ENCODE peak calls at places on chromosome 20, in ten cellular contexts. S, O, C, T, I, H, Y, R, Q and F are unnamed samples.

GRCh38 chr20:38230253-38230551 is 30.3 kb downstream of the KIAA1755 start:
- DNase-seq in S (no peak), O (no peak), C (no peak), T (no peak), I (no peak), H (no peak), Y (no peak), R (no peak), Q (no peak), F (no peak)

GRCh38 chr20:17641520-17641964 is 40.5 kb downstream of the RRBP1 start:
- DNase-seq in S (no peak), O (no peak), C (no peak), T (peak; percentile 45), I (no peak), H (no peak), Y (no peak), R (no peak), Q (no peak), F (no peak)

GRCh38 chr20:36261389-36262105 is 25.3 kb downstream of the AAR2 start:
- DNase-seq in S (no peak), O (no peak), C (no peak), T (no peak), I (no peak), H (no peak), Y (no peak), R (no peak), Q (no peak), F (no peak)

GRCh38 chr20:32686530-32687179 is 12.9 kb upstream of the C20orf203 start:
- DNase-seq in S (no peak), O (no peak), C (no peak), T (no peak), I (no peak), H (no peak), Y (no peak), R (no peak), Q (no peak), F (no peak)

GRCh38 chr20:41329435-41330342 is 10.9 kb upstream of the LPIN3 start:
- DNase-seq in S (no peak), O (peak; percentile 29), C (peak; percentile 92), T (peak; percentile 82), I (peak; percentile 73), H (no peak), Y (no peak), R (peak; percentile 60), Q (peak; percentile 78), F (no peak)

GRCh38 chr20:41958391-41958790 is 340.2 kb upstream of the CHD6 start:
- DNase-seq in S (no peak), O (no peak), C (no peak), T (no peak), I (no peak), H (no peak), Y (no peak), R (no peak), Q (no peak), F (no peak)

GRCh38 chr20:46215913-46216707 is 92.2 kb downstream of the CDH22 start:
- DNase-seq in S (no peak), O (no peak), C (no peak), T (no peak), I (peak; percentile 72), H (no peak), Y (peak; percentile 19), R (no peak), Q (no peak), F (no peak)

GRCh38 chr20:33561981-33562601 is 72.2 kb downstream of the CBFA2T2 start:
- DNase-seq in S (peak; percentile 96), O (no peak), C (peak; percentile 61), T (no peak), I (peak; percentile 75), H (no peak), Y (peak; percentile 35), R (no peak), Q (no peak), F (peak; percentile 98)

GRCh38 chr20:57653910-57654309 is 33.7 kb upstream of the ZBP1 start:
- DNase-seq in S (no peak), O (no peak), C (no peak), T (no peak), I (no peak), H (peak; percentile 1), Y (no peak), R (no peak), Q (no peak), F (no peak)

GRCh38 chr20:48826883-48827771 is 672 bp downstream of the PREX1 start:
- DNase-seq in S (no peak), O (no peak), C (no peak), T (peak; percentile 91), I (peak; percentile 73), H (peak; percentile 42), Y (no peak), R (peak; percentile 66), Q (peak; percentile 50), F (peak; percentile 38)

GRCh38 chr20:59938696-59939051 is 1.4 kb downstream of the PPP1R3D start:
- DNase-seq in S (no peak), O (no peak), C (peak; percentile 33), T (no peak), I (no peak), H (no peak), Y (no peak), R (peak; percentile 4), Q (no peak), F (no peak)

GRCh38 chr20:32282461-32282860 is 5.0 kb downstream of the KIF3B start:
- DNase-seq in S (peak; percentile 78), O (no peak), C (no peak), T (no peak), I (no peak), H (no peak), Y (no peak), R (no peak), Q (no peak), F (peak; percentile 89)

GRCh38 chr20:49381558-49382493 is 100.6 kb downstream of the KCNB1 start:
- DNase-seq in S (peak; percentile 44), O (no peak), C (peak; percentile 84), T (peak; percentile 57), I (peak; percentile 45), H (no peak), Y (no peak), R (no peak), Q (no peak), F (peak; percentile 91)

GRCh38 chr20:23399568-23400241 is 21.6 kb downstream of the NAPB start:
- DNase-seq in S (no peak), O (no peak), C (no peak), T (no peak), I (peak; percentile 4), H (no peak), Y (no peak), R (peak; percentile 30), Q (peak; percentile 21), F (no peak)

GRCh38 chr20:15895560-15896084 is 677.6 kb downstream of the KIF16B start:
- DNase-seq in S (no peak), O (no peak), C (no peak), T (peak; percentile 28), I (no peak), H (peak; percentile 47), Y (no peak), R (peak; percentile 64), Q (peak; percentile 3), F (no peak)

GRCh38 chr20:48051810-48052491 is 266.7 kb upstream of the SULF2 start:
- DNase-seq in S (peak; percentile 14), O (no peak), C (no peak), T (no peak), I (peak; percentile 82), H (no peak), Y (no peak), R (no peak), Q (no peak), F (peak; percentile 73)

GRCh38 chr20:59152559-59153354 is 10.9 kb upstream of the ZNF831 start:
- DNase-seq in S (peak; percentile 5), O (no peak), C (no peak), T (no peak), I (no peak), H (no peak), Y (no peak), R (no peak), Q (no peak), F (peak; percentile 58)

GRCh38 chr20:31829731-31830130 is 10.6 kb downstream of the MYLK2 start:
- DNase-seq in S (no peak), O (no peak), C (no peak), T (no peak), I (no peak), H (no peak), Y (no peak), R (peak; percentile 25), Q (no peak), F (no peak)

GRCh38 chr20:17971571-17972013 is 2.8 kb downstream of the MGME1 start:
- DNase-seq in S (no peak), O (no peak), C (no peak), T (no peak), I (no peak), H (no peak), Y (peak; percentile 7), R (no peak), Q (no peak), F (no peak)

GRCh38 chr20:3146732-3147341 is 12.8 kb downstream of the FASTKD5 start:
- DNase-seq in S (no peak), O (no peak), C (no peak), T (no peak), I (no peak), H (no peak), Y (no peak), R (no peak), Q (no peak), F (no peak)

GRCh38 chr20:45300961-45301360 is 5.7 kb upstream of the RBPJL start:
- DNase-seq in S (no peak), O (no peak), C (no peak), T (no peak), I (peak; percentile 79), H (peak; percentile 74), Y (no peak), R (peak; percentile 55), Q (peak; percentile 64), F (no peak)

GRCh38 chr20:31704225-31705119 is 18.2 kb downstream of the BCL2L1 start:
- DNase-seq in S (no peak), O (no peak), C (no peak), T (no peak), I (no peak), H (peak; percentile 53), Y (no peak), R (no peak), Q (no peak), F (no peak)

GRCh38 chr20:15487682-15488081 is 1085.6 kb downstream of the KIF16B start:
- DNase-seq in S (no peak), O (no peak), C (no peak), T (no peak), I (no peak), H (no peak), Y (no peak), R (no peak), Q (no peak), F (no peak)

GRCh38 chr20:40698281-40698680 is 9.2 kb upstream of the MAFB start:
- DNase-seq in S (no peak), O (no peak), C (no peak), T (no peak), I (no peak), H (no peak), Y (no peak), R (no peak), Q (no peak), F (no peak)

GRCh38 chr20:137668-138131 is 4.7 kb upstream of the DEFB126 start:
- DNase-seq in S (no peak), O (no peak), C (no peak), T (no peak), I (peak; percentile 59), H (no peak), Y (no peak), R (peak; percentile 13), Q (peak; percentile 27), F (no peak)

GRCh38 chr20:42118001-42118400 is 499.8 kb upstream of the CHD6 start:
- DNase-seq in S (no peak), O (no peak), C (no peak), T (no peak), I (no peak), H (no peak), Y (no peak), R (no peak), Q (no peak), F (no peak)

GRCh38 chr20:10987651-10988383 is 314.0 kb upstream of the JAG1 start:
- DNase-seq in S (no peak), O (no peak), C (no peak), T (no peak), I (no peak), H (no peak), Y (no peak), R (no peak), Q (no peak), F (no peak)

GRCh38 chr20:12159266-12159665 is 241.6 kb downstream of the BTBD3 start:
- DNase-seq in S (no peak), O (no peak), C (no peak), T (no peak), I (no peak), H (no peak), Y (no peak), R (no peak), Q (no peak), F (no peak)